ENCODE peak calls at places on chromosome 6, in four cellular contexts. G is GM12878, W is K562, K is H1. A is an unnamed sample.
A peak's percentile ranks its signal among the peaks of the same experiment; 100 is the strongest.

GRCh38 chr6:10463491-10464481 is 48.9 kb upstream of the TFAP2A start:
- DNase-seq in K (no peak), G (no peak), W (peak; percentile 47), A (no peak)

GRCh38 chr6:169337881-169338445 is 84.3 kb upstream of the THBS2 start:
- DNase-seq in K (no peak), W (no peak), G (no peak), A (no peak)

GRCh38 chr6:21739838-21740237 is 146.3 kb downstream of the SOX4 start:
- DNase-seq in W (no peak), G (no peak), K (no peak), A (no peak)

GRCh38 chr6:35047265-35048011 is 93.7 kb downstream of the TCP11 start:
- DNase-seq in K (no peak), W (no peak), G (no peak), A (no peak)

GRCh38 chr6:31525553-31525931 is 3.2 kb upstream of the MCCD1 start:
- DNase-seq in G (no peak), K (no peak), W (no peak), A (no peak)

GRCh38 chr6:111129003-111129402 is 41.7 kb downstream of the SLC16A10 start:
- DNase-seq in W (no peak), K (no peak), G (no peak), A (no peak)

GRCh38 chr6:7155871-7156579 is 48.3 kb downstream of the RREB1 start:
- DNase-seq in G (peak; percentile 86), K (no peak), W (no peak), A (no peak)

GRCh38 chr6:150191809-150192208 is 49.0 kb downstream of the PPP1R14C start:
- DNase-seq in G (no peak), W (no peak), K (no peak), A (no peak)

GRCh38 chr6:75934643-75935472 is 137.6 kb downstream of the IMPG1 start:
- DNase-seq in G (peak; percentile 16), W (peak; percentile 65), K (peak; percentile 71), A (peak; percentile 48)

GRCh38 chr6:166545156-166545555 is 41.3 kb downstream of the RAMACL start:
- DNase-seq in K (no peak), G (no peak), W (no peak), A (no peak)

GRCh38 chr6:33088931-33089640 is 13.3 kb downstream of the HLA-DPB1 start:
- DNase-seq in G (no peak), W (no peak), K (no peak), A (no peak)

GRCh38 chr6:98833101-98834059 is 994 bp upstream of the POU3F2 start:
- DNase-seq in W (no peak), G (no peak), K (peak; percentile 71), A (no peak)

GRCh38 chr6:160457843-160458242 is 109.7 kb downstream of the SLC22A3 start:
- DNase-seq in K (no peak), G (no peak), W (no peak), A (no peak)

GRCh38 chr6:10659697-10660348 is 34.6 kb downstream of the C6orf52 start:
- DNase-seq in W (no peak), G (no peak), K (peak; percentile 69), A (no peak)

GRCh38 chr6:145427232-145427631 is 308.1 kb downstream of the EPM2A start:
- DNase-seq in G (no peak), K (no peak), W (no peak), A (no peak)

GRCh38 chr6:119575721-119576120 is 226.2 kb upstream of the MAN1A1 start:
- DNase-seq in G (no peak), K (no peak), W (no peak), A (no peak)

GRCh38 chr6:170182093-170182780 is 108.6 kb downstream of the DLL1 start:
- DNase-seq in W (no peak), G (no peak), K (peak; percentile 17), A (no peak)

GRCh38 chr6:7669742-7670141 is 56.2 kb upstream of the BMP6 start:
- DNase-seq in G (no peak), K (no peak), W (no peak), A (no peak)

GRCh38 chr6:161128680-161129196 is 137.2 kb downstream of the MAP3K4 start:
- DNase-seq in W (no peak), G (no peak), K (no peak), A (peak; percentile 21)

GRCh38 chr6:119348308-119349040 is 1.1 kb downstream of the MAN1A1 start:
- DNase-seq in K (peak; percentile 65), W (peak; percentile 36), G (no peak), A (no peak)

GRCh38 chr6:119110601-119111548 is 32.4 kb upstream of the FAM184A start:
- DNase-seq in G (peak; percentile 28), K (no peak), W (peak; percentile 64), A (peak; percentile 44)

GRCh38 chr6:107490568-107491058 is 696 bp downstream of the SOBP start:
- DNase-seq in K (peak; percentile 58), G (no peak), W (no peak), A (no peak)

GRCh38 chr6:45054610-45055009 is 273.5 kb upstream of the RUNX2 start:
- DNase-seq in W (no peak), G (no peak), K (no peak), A (no peak)

GRCh38 chr6:154403803-154404202 is 47.2 kb upstream of the IPCEF1 start:
- DNase-seq in K (no peak), W (no peak), G (no peak), A (no peak)
- TF ChIP-seq SIN3A in K (no peak), W (no peak), G (no peak), A (no peak)

GRCh38 chr6:105138141-105138540 is 41.7 kb downstream of the POPDC3 start:
- DNase-seq in K (no peak), W (no peak), G (no peak), A (no peak)

GRCh38 chr6:105135907-105136432 is 43.8 kb downstream of the POPDC3 start:
- DNase-seq in G (no peak), K (no peak), W (no peak), A (no peak)

GRCh38 chr6:105135056-105135455 is 44.8 kb downstream of the POPDC3 start:
- DNase-seq in G (no peak), W (no peak), K (no peak), A (no peak)

GRCh38 chr6:105137388-105137787 is 42.4 kb downstream of the POPDC3 start:
- DNase-seq in K (no peak), G (no peak), W (no peak), A (no peak)

GRCh38 chr6:105136433-105137350 is 43.1 kb downstream of the POPDC3 start:
- DNase-seq in G (no peak), K (peak; percentile 78), W (peak; percentile 52), A (no peak)
- TF ChIP-seq EGR1 in G (no peak), K (no peak), W (no peak), A (no peak)

DNA sequence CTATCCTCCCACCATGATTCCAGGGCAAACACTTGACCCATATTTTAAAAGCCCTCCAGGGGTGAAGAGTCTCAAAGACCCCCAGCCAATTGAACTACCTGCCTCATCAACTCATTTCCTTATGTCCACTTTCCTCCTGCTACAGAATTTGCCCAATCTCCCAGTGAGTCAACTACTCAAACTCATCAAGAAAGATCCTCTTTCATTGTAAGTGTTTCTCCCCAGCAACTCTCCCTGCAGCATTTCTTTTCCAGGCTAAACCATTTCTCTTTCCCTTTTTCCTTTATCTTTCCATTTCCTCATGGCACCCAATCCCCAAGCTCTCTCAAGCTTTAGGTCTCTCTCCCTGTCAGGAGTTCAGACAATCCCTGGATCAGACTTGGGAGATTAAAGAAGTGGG is 1.5 kb downstream of the DLK2 start:
- DNase-seq in W (no peak), K (no peak), G (no peak), A (no peak)
- H3K4me2 ChIP-seq in W (no peak overlapping the region), K (no peak overlapping the region), G (no peak overlapping the region), A (no peak overlapping the region)

DNA sequence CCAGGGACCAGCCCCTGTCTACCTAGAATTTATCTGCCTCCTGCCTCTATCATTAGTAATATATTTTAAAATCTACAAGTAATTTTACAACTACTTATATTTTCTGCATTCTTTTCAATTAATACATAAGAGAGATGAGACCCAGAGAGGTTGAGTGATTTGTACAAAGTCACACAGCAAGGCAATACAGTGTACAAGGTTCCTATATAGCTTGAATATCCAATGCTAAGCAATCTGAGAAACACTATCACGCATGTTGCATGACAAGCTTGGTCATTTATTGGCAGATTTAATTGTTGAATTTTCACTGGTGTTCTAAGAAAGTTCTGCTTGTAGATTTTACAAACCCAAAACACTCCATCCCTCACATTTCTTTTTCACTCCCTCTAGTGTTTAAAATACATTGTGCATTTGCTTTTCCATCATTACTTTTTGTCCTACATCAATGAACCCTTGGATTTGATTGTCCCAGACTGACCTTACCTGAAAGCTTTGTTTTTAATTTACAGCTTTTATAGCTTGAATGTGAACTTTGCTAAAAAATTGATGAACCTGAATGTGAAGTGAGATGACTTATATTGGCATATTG is 520.9 kb upstream of the CITED2 start:
- DNase-seq in W (no peak), G (no peak), K (no peak), A (no peak)
- TF ChIP-seq SIN3A in W (no peak), G (no peak), K (no peak), A (no peak)

GRCh38 chr6:3349388-3350251 is 90.9 kb downstream of the PSMG4 start:
- DNase-seq in G (no peak), W (peak; percentile 36), K (no peak), A (no peak)
- TF ChIP-seq EGR1 in G (no peak), W (no peak), K (no peak), A (no peak)

GRCh38 chr6:136647363-136647763 is 97.1 kb upstream of the MAP7 start:
- DNase-seq in K (no peak), G (peak; percentile 24), W (peak; percentile 56), A (no peak)
- H3K4me2 ChIP-seq in K (no peak overlapping the region), G (no peak overlapping the region), W (peak overlapping the region; percentile 58), A (no peak overlapping the region)

DNA sequence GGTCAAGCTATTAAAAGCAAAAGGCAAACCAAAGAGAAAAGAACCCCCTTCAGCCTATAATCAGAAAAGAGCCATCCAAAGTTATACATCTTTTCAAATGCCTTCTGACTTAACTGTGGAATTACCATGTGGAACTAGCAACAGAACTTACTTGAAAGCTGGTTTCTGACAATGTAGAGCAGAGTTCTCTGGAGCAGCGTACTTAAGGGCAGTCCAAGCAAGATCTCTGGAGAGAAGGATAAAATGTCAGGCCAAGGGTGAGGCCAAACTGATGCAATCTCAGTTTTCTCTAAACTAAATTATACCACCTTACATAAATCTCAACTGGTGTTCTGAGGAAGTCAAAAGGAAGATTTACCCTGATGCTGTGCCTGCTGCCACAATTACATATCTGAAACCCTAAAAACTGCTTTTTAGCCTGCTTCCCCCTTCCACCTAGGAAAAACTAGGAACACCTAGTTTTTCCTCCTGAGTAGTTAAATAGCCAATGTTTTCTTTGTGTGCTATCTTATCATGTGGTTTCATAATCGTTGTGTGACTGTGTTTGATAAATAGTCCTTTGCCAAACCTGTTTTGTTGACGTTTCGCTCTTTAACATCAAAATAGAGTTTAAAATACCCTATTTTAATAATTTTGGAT is 28.0 kb downstream of the NCOA7 start:
- DNase-seq in G (no peak), K (no peak), W (no peak), A (no peak)
- TF ChIP-seq SIN3A in G (no peak), K (no peak), W (no peak), A (no peak)

GRCh38 chr6:81856872-81857271 is 104.4 kb upstream of the TENT5A start:
- DNase-seq in K (no peak), G (no peak), W (no peak), A (no peak)
- TF ChIP-seq EGR1 in K (no peak), G (no peak), W (no peak), A (no peak)

GRCh38 chr6:135105299-135105698 is 50.7 kb upstream of the HBS1L start:
- DNase-seq in K (no peak), G (no peak), W (no peak), A (no peak)
- H3K4me2 ChIP-seq in K (no peak overlapping the region), G (no peak overlapping the region), W (no peak overlapping the region), A (no peak overlapping the region)